ENCODE peak calls at places on chromosome 3, in nine cellular contexts. R, X, P, W, B, N, J, D and C are unnamed samples.
A peak's percentile ranks its signal among the peaks of the same experiment; 100 is the strongest.

GRCh38 chr3:131083190-131083863 is 56.6 kb downstream of the NEK11 start:
- DNase-seq in R (peak; percentile 62), J (peak; percentile 19), X (peak; percentile 61), W (peak; percentile 29), N (no peak), B (no peak), D (no peak), P (no peak), C (no peak)

GRCh38 chr3:63278171-63278999 is at the start of gene SYNPR:
- DNase-seq in J (no peak), P (no peak), D (no peak), X (no peak), B (no peak), N (no peak), R (peak; percentile 47), W (no peak), C (no peak)

GRCh38 chr3:99925584-99925983 is 107.9 kb downstream of the CMSS1 start:
- DNase-seq in B (no peak), R (no peak), N (peak; percentile 86), W (peak; percentile 57), D (no peak), J (no peak), P (no peak), X (no peak), C (no peak)

GRCh38 chr3:68504185-68504584 is 428.2 kb downstream of the TAFA4 start:
- DNase-seq in J (no peak), W (no peak), B (no peak), P (no peak), X (no peak), D (no peak), N (no peak), R (no peak), C (no peak)

GRCh38 chr3:61734980-61735731 is 173.8 kb downstream of the PTPRG start:
- DNase-seq in R (no peak), P (no peak), D (no peak), N (no peak), X (no peak), J (no peak), W (no peak), B (no peak), C (no peak)

GRCh38 chr3:59446775-59447465 is 397.1 kb upstream of the CFAP20DC start:
- DNase-seq in P (no peak), J (no peak), B (no peak), R (no peak), D (no peak), W (no peak), X (no peak), N (no peak), C (no peak)

GRCh38 chr3:10955694-10956453 is 36.7 kb upstream of the SLC6A1 start:
- DNase-seq in X (no peak), N (no peak), J (no peak), P (no peak), R (no peak), W (peak; percentile 60), D (no peak), B (no peak), C (no peak)

GRCh38 chr3:49724586-49724985 is 835 bp upstream of the GMPPB start:
- DNase-seq in N (no peak), R (peak; percentile 76), W (no peak), P (peak; percentile 57), X (peak; percentile 86), B (peak; percentile 69), D (no peak), J (peak; percentile 55), C (peak; percentile 45)

GRCh38 chr3:94772402-94772801 is 709.5 kb downstream of the NSUN3 start:
- DNase-seq in R (no peak), X (no peak), W (no peak), B (no peak), N (no peak), J (no peak), P (no peak), D (no peak), C (no peak)

GRCh38 chr3:73575519-73575918 is 49.2 kb downstream of the PDZRN3 start:
- DNase-seq in W (no peak), D (no peak), X (no peak), B (no peak), J (no peak), R (no peak), N (no peak), P (no peak), C (no peak)

GRCh38 chr3:177452487-177452886 is 255.2 kb upstream of the TBL1XR1 start:
- DNase-seq in R (no peak), P (no peak), J (no peak), D (no peak), N (no peak), B (no peak), W (no peak), X (no peak), C (no peak)

GRCh38 chr3:19946291-19946831 is 536 bp upstream of the RAB5A start:
- DNase-seq in W (no peak), P (no peak), J (no peak), X (no peak), B (no peak), D (no peak), N (peak; percentile 33), R (no peak), C (no peak)

GRCh38 chr3:197297020-197297419 is 1.4 kb downstream of the DLG1 start:
- DNase-seq in W (no peak), J (no peak), B (no peak), D (no peak), N (no peak), R (no peak), X (no peak), P (peak; percentile 12), C (no peak)

GRCh38 chr3:141212101-141212500 is 19.5 kb upstream of the PXYLP1 start:
- DNase-seq in N (no peak), J (no peak), X (no peak), D (no peak), B (no peak), W (no peak), R (no peak), P (no peak), C (no peak)

GRCh38 chr3:105809204-105809893 is 59.5 kb downstream of the CBLB start:
- DNase-seq in D (peak; percentile 74), N (no peak), B (no peak), R (no peak), P (no peak), W (no peak), J (no peak), X (no peak), C (no peak)

GRCh38 chr3:133589503-133589902 is 16.0 kb downstream of the CDV3 start:
- DNase-seq in W (no peak), X (no peak), N (no peak), B (no peak), D (no peak), R (no peak), P (no peak), J (no peak), C (no peak)

GRCh38 chr3:136741063-136741462 is 11.1 kb downstream of the STAG1 start:
- DNase-seq in N (no peak), X (no peak), D (no peak), J (no peak), R (no peak), W (no peak), B (no peak), P (no peak), C (no peak)

GRCh38 chr3:193729601-193730000 is 136.6 kb downstream of the OPA1 start:
- DNase-seq in N (no peak), X (no peak), P (no peak), J (no peak), D (no peak), R (no peak), B (no peak), W (no peak), C (no peak)

GRCh38 chr3:56855856-56856538 is 54.2 kb upstream of the ARHGEF3 start:
- DNase-seq in P (peak; percentile 57), J (peak; percentile 61), R (peak; percentile 78), W (peak; percentile 15), D (peak; percentile 37), X (no peak), B (peak; percentile 26), N (no peak), C (no peak)

GRCh38 chr3:42095540-42095939 is 4.4 kb downstream of the TRAK1 start:
- DNase-seq in X (no peak), P (no peak), B (no peak), N (no peak), W (no peak), R (no peak), D (no peak), J (no peak), C (no peak)
- H3K9me3 ChIP-seq in X (no peaks in the 10 kb centered on the region), P (no peaks in the 10 kb centered on the region), B (no peaks in the 10 kb centered on the region), N (no peaks in the 10 kb centered on the region), W (no peaks in the 10 kb centered on the region), R (no peaks in the 10 kb centered on the region), D (peaks cover 6% of the 10 kb centered on the region), J (no peaks in the 10 kb centered on the region), C (no peaks in the 10 kb centered on the region)

GRCh38 chr3:126083913-126084514 is at the start of gene SLC41A3:
- DNase-seq in P (peak; percentile 90), D (peak; percentile 80), N (peak; percentile 92), R (peak; percentile 97), B (peak; percentile 79), X (peak; percentile 97), W (peak; percentile 92), J (peak; percentile 95), C (peak; percentile 75)

GRCh38 chr3:126084667-126085180 is 800 bp upstream of the SLC41A3 start:
- DNase-seq in N (no peak), D (no peak), P (no peak), W (no peak), J (no peak), R (no peak), B (no peak), X (no peak), C (no peak)

GRCh38 chr3:126085841-126086240 is 1.9 kb upstream of the SLC41A3 start:
- DNase-seq in R (no peak), W (no peak), N (no peak), P (no peak), D (no peak), X (no peak), J (no peak), B (no peak), C (no peak)

GRCh38 chr3:126085276-126085675 is 1.4 kb upstream of the SLC41A3 start:
- DNase-seq in W (no peak), R (no peak), N (no peak), X (no peak), B (no peak), D (no peak), P (no peak), J (no peak), C (no peak)

GRCh38 chr3:126087552-126088175 is 3.7 kb upstream of the SLC41A3 start:
- DNase-seq in W (no peak), J (no peak), P (peak; percentile 52), D (no peak), R (no peak), B (no peak), X (no peak), N (no peak), C (no peak)
- H3K9me3 ChIP-seq in W (no peaks in the 10 kb centered on the region), J (peaks cover 4% of the 10 kb centered on the region), P (peaks cover 32% of the 10 kb centered on the region), D (peaks cover 25% of the 10 kb centered on the region), R (no peaks in the 10 kb centered on the region), B (no peaks in the 10 kb centered on the region), X (peaks cover 5% of the 10 kb centered on the region), N (no peaks in the 10 kb centered on the region), C (no peaks in the 10 kb centered on the region)

GRCh38 chr3:9107738-9108137 is 141.7 kb downstream of the SRGAP3 start:
- DNase-seq in R (no peak), X (no peak), J (no peak), D (no peak), W (no peak), P (no peak), B (no peak), N (no peak), C (no peak)
- H3K9me3 ChIP-seq in R (no peaks in the 10 kb centered on the region), X (no peaks in the 10 kb centered on the region), J (no peaks in the 10 kb centered on the region), D (no peaks in the 10 kb centered on the region), W (no peaks in the 10 kb centered on the region), P (no peaks in the 10 kb centered on the region), B (no peaks in the 10 kb centered on the region), N (no peaks in the 10 kb centered on the region), C (no peaks in the 10 kb centered on the region)

GRCh38 chr3:191809326-191809949 is 348.5 kb downstream of the PYDC2 start:
- DNase-seq in N (no peak), P (no peak), W (no peak), J (no peak), D (peak; percentile 43), X (no peak), R (no peak), B (no peak), C (no peak)
- H3K9me3 ChIP-seq in N (no peaks in the 10 kb centered on the region), P (no peaks in the 10 kb centered on the region), W (no peaks in the 10 kb centered on the region), J (peaks cover 24% of the 10 kb centered on the region), D (peaks cover 11% of the 10 kb centered on the region), X (peaks cover 61% of the 10 kb centered on the region), R (no peaks in the 10 kb centered on the region), B (no peaks in the 10 kb centered on the region), C (no peaks in the 10 kb centered on the region)